ENCODE peak calls at places on chromosomes 12 and 14, in six cellular contexts. V is small intestine, P is GM23248, H is esophagus squamous epithelium, E is DND-41, W is neural progenitor cell. X is an unnamed sample. For H3K4me1, the result is how much of the 10 kb centered on the place peaks cover.

GRCh38 chr14:52960627-52961026 is 9.8 kb upstream of the FERMT2 start:
- DNase-seq in V (no peak), P (no peak), H (no peak), E (no peak), W (peak), X (peak)

GRCh38 chr12:98582093-98582492 is 11.4 kb upstream of the SLC25A3 start:
- DNase-seq in V (no peak), P (peak), H (no peak), E (no peak), W (no peak), X (no peak)

GRCh38 chr14:46197856-46198255 is 453.7 kb downstream of the RPL10L start:
- DNase-seq in V (no peak), P (peak), H (no peak), E (no peak), W (no peak), X (no peak)

GRCh38 chr14:71013551-71014192 is 106.4 kb downstream of the PCNX1 start:
- DNase-seq in V (no peak), P (peak), H (no peak), E (no peak), W (no peak), X (no peak)

GRCh38 chr12:6030081-6030480 is 85.0 kb upstream of the ANO2 start:
- DNase-seq in V (no peak), P (no peak), H (no peak), E (no peak), W (no peak), X (no peak)

GRCh38 chr14:73452341-73453191 is 5.8 kb downstream of the NUMB start:
- DNase-seq in V (no peak), P (peak), H (no peak), E (no peak), W (no peak), X (no peak)

GRCh38 chr14:38290601-38291190 is 34.8 kb upstream of the CLEC14A start:
- DNase-seq in V (peak), P (peak), H (no peak), E (no peak), W (no peak), X (no peak)

GRCh38 chr12:43063642-43064041 is 474.1 kb upstream of the PRICKLE1 start:
- DNase-seq in V (no peak), P (peak), H (no peak), E (no peak), W (no peak), X (no peak)

GRCh38 chr12:116456683-116457082 is 102.5 kb upstream of the MAP1LC3B2 start:
- DNase-seq in V (no peak), P (peak), H (no peak), E (no peak), W (no peak), X (no peak)

GRCh38 chr14:28298156-28298555 is 468.4 kb upstream of the FOXG1 start:
- DNase-seq in V (no peak), P (no peak), H (no peak), E (no peak), W (no peak), X (no peak)

GRCh38 chr12:48764521-48764920 is 24.4 kb downstream of the ADCY6 start:
- DNase-seq in V (peak), P (no peak), H (no peak), E (no peak), W (no peak), X (no peak)

GRCh38 chr12:49359671-49360070 is 7.6 kb upstream of the SPATS2 start:
- DNase-seq in V (no peak), P (peak), H (no peak), E (no peak), W (no peak), X (no peak)

GRCh38 chr12:88334271-88334670 is 192.2 kb downstream of the TMTC3 start:
- DNase-seq in V (no peak), P (peak), H (no peak), E (no peak), W (peak), X (peak)

GRCh38 chr14:20499108-20499507 is 6.2 kb upstream of the RNASE10 start:
- DNase-seq in V (no peak), P (no peak), H (no peak), E (no peak), W (no peak), X (no peak)

GRCh38 chr14:29649170-29649569 is 278.5 kb downstream of the PRKD1 start:
- DNase-seq in V (no peak), P (no peak), H (no peak), E (no peak), W (no peak), X (no peak)

GRCh38 chr12:89756638-89757321 is 48.1 kb upstream of the ATP2B1 start:
- DNase-seq in V (peak), P (peak), H (no peak), E (no peak), W (no peak), X (no peak)

GRCh38 chr14:32010561-32011188 is 66.4 kb upstream of the ARHGAP5 start:
- DNase-seq in V (no peak), P (peak), H (no peak), E (no peak), W (no peak), X (peak)

GRCh38 chr12:57735198-57735855 is 3.2 kb downstream of the AGAP2 start:
- DNase-seq in V (no peak), P (peak), H (no peak), E (no peak), W (peak), X (peak)

GRCh38 chr12:91877461-91878230 is 268.0 kb downstream of the BTG1 start:
- DNase-seq in V (peak), P (no peak), H (no peak), E (no peak), W (no peak), X (no peak)

GRCh38 chr14:36690301-36691020 is 28.8 kb downstream of the PAX9 start:
- DNase-seq in V (no peak), P (peak), H (no peak), E (no peak), W (no peak), X (no peak)

DNA sequence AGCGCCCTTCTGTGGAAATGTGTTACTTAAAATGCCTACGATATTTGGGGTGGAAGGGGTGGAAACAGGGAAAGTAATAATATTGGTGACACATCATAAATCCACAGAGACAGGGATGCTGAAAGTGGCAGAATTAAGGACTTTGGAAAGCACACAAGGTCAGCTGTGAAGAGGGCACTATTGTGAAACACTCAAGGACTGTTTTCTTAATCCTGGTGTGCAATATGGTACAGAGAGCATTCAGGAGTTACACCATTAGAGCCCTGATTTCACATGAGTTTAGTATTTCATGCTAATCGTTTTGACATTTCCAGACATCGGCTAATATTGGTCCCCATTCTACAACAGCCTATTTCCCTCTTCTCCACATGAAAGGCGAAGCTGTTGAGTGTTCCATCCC is 219.2 kb downstream of the MSRB3 start:
- DNase-seq in V (no peak), P (no peak), H (no peak), E (no peak), W (no peak), X (no peak)
- H3K4me1 ChIP-seq in V (under half), P (under half), H (under half), E (under half), W (under half), X (half or more)

GRCh38 chr14:92106095-92106937 is at the start of gene ATXN3:
- DNase-seq in V (peak), P (peak), H (peak), E (peak), W (peak), X (peak)
- H3K4me1 ChIP-seq in V (under half), P (under half), H (under half), E (under half), W (under half), X (under half)

GRCh38 chr12:53065975-53066593 is 13.1 kb downstream of the SPRYD3 start:
- DNase-seq in V (peak), P (peak), H (no peak), E (peak), W (peak), X (peak)

GRCh38 chr12:53067993-53068770 is 11.0 kb downstream of the SPRYD3 start:
- DNase-seq in V (no peak), P (no peak), H (no peak), E (no peak), W (no peak), X (no peak)

GRCh38 chr12:53068811-53069585 is 10.2 kb downstream of the SPRYD3 start:
- DNase-seq in V (no peak), P (no peak), H (no peak), E (no peak), W (no peak), X (no peak)

GRCh38 chr12:53066594-53066978 is 12.6 kb downstream of the SPRYD3 start:
- DNase-seq in V (no peak), P (no peak), H (no peak), E (no peak), W (no peak), X (no peak)

DNA sequence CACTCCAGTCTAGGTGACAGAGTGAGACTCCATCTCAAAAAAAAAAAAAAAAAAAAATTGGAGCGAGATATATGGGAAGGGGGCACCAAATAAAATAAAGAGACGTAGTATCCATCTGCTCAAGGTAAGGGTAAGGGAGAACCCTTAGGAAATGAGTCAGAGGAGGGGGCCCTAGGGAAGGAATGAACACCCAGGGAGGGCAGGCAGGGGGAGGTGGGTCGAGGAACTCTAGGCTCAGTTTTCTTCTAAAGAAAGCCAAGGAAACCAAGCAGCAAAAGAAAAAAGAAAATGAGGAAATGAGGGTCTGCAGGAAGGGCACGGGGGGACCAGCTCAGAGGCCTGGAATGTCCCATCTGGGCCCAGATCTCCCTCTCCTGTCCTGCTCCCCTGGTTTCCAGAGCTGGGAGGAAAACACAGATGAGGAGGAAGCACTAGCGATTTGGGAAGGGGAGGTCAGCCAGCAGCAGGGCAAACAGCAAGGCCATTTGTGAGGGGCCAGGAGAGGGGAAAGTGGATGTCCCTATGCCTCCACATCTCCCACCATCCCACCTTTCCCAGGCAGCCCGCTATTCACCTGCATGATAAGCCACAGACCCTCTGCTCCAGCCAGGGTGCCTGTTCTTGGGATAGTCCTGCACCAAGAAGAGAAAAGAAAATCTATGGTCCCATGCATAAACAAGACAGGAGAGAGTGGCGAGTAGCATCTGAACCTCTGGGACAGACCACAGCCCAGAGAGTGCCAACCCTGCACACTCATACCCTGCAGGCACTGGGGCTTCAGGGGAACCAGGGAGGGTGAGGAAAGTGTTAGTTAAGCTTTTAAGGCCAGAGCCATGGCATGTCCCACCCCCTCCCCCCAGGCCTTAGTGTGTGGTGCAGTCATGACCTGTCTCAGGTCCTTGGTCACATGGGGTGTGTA is 11.9 kb downstream of the SPRYD3 start:
- DNase-seq in V (no peak), P (peak), H (no peak), E (no peak), W (no peak), X (no peak)
- H3K4me1 ChIP-seq in V (under half), P (under half), H (under half), E (under half), W (under half), X (under half)

DNA sequence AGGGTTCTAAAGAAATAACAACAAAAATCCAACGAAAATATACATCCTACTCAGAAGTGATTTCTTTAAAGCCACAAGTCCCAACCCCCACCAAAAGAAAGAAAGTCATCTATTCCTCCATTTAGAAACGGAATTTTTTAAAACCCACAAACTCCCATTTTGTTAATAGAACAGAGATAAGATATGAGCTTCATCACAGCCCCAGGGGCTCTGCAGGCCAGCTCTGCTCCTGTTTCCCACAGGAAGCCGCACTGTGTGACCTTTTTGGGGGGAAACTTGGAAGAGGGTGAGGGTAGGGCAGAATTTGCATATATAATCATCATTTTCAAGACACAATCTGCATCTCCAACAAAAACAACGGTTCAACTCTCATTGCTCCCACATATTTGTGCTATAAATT is 2.8 kb downstream of the FBXL14 start:
- DNase-seq in V (no peak), P (peak), H (no peak), E (no peak), W (no peak), X (peak)
- H3K4me1 ChIP-seq in V (under half), P (half or more), H (under half), E (half or more), W (under half), X (under half)

DNA sequence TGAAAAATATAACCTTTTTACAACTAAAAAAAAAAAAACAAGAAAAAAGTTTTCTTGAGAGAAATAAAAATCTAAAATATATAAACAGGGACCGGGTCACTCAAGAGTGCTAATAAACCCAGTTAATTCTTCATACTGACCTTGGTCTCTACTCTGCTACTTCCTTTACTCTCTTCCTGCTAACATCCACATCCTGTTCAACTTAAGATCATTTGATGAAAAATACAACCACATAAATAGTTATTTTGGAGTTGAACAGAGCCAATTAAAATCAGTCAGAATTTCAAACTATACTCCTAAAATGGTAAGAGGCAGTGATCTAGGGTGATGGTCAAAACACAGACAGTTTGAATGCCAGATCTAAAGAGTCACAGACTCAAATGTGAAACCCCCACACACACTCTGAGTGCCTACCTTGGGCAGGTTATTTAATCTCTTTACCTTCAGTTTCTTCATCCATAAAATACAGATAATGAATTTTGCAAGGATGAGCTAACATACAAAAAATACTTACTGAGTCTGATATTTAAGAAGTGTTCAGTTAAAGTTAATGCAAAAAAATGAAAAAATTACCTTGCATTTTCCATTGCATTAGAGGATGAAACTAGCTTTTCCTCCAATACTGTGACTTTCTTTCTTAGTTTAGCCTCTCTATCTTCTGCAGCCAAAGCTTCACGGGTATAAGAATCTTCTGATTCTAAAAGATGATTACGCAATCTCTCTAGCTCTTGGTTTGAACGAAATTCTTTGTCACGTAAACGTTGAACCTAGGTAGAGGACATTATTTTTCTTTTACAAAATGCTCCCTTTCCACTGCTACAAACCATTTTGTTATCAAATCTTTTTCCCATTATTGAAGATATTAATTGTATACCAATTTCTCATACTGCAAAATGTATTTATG is 40.9 kb downstream of the TRIP11 start:
- DNase-seq in V (no peak), P (peak), H (no peak), E (no peak), W (no peak), X (no peak)
- H3K4me1 ChIP-seq in V (under half), P (under half), H (under half), E (under half), W (under half), X (under half)

DNA sequence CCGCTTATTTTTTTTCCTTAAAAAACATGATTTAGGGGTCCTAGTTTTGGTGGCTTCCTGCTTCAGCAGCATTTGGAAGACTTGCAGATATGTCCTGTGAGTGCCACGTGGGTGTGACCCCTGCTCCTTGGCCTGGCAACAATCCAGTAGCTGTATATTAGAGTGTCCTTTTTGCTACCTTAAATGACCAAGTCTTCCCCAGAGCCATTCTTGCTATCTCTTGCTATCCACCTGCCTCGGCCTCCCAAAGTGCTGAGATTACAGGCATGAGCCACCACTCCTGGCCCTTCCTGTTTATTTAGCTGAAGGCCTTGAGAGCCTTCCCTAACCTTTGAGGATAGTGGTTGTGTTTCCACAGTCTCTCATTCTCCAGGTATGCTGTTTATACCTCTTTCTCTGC is 17.0 kb downstream of the TPCN1 start:
- DNase-seq in V (peak), P (no peak), H (no peak), E (no peak), W (no peak), X (no peak)
- H3K4me1 ChIP-seq in V (under half), P (under half), H (under half), E (under half), W (under half), X (under half)

GRCh38 chr14:95497561-95498011 is 18.9 kb downstream of the SYNE3 start:
- DNase-seq in V (no peak), P (no peak), H (no peak), E (no peak), W (no peak), X (peak)

GRCh38 chr14:95500201-95500681 is 16.2 kb downstream of the SYNE3 start:
- DNase-seq in V (peak), P (no peak), H (no peak), E (no peak), W (no peak), X (no peak)

GRCh38 chr14:95498622-95499353 is 17.7 kb downstream of the SYNE3 start:
- DNase-seq in V (peak), P (no peak), H (no peak), E (no peak), W (no peak), X (peak)

GRCh38 chr14:95500772-95501401 is 15.6 kb downstream of the SYNE3 start:
- DNase-seq in V (peak), P (peak), H (no peak), E (no peak), W (no peak), X (no peak)

DNA sequence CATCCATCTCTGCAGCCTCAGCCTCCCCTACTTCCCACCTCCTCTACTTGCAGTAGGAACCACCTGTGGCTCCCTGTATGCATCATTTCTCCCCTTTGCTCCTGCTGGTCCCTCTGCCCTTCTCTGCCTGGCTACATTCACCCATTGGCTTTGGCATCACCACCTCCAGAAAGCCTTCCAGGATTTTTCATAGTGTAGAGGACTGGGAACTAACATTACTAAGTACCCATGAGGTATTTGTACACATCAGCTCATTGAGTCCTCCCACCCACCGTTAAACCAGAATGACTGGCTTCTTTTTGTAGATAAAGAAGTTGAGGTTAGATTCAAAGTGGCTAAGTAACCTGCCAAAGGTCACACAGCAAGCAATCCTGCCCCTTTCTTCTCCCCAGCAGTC is 17.1 kb downstream of the SYNE3 start:
- DNase-seq in V (no peak), P (no peak), H (no peak), E (no peak), W (no peak), X (no peak)
- H3K4me1 ChIP-seq in V (under half), P (under half), H (under half), E (under half), W (under half), X (half or more)

GRCh38 chr12:52149182-52149641 is 42.6 kb downstream of the KRT80 start:
- DNase-seq in V (peak), P (no peak), H (no peak), E (no peak), W (no peak), X (no peak)
- H3K4me1 ChIP-seq in V (under half), P (under half), H (half or more), E (under half), W (under half), X (under half)

GRCh38 chr12:8949525-8950286 is at the start of gene M6PR:
- DNase-seq in V (peak), P (peak), H (peak), E (peak), W (peak), X (peak)

GRCh38 chr12:8948711-8949524 is 527 bp downstream of the M6PR start:
- DNase-seq in V (peak), P (peak), H (no peak), E (peak), W (peak), X (peak)

GRCh38 chr12:8943565-8944186 is 5.8 kb downstream of the M6PR start:
- DNase-seq in V (no peak), P (no peak), H (no peak), E (no peak), W (no peak), X (no peak)

GRCh38 chr12:8947737-8948136 is 1.7 kb downstream of the M6PR start:
- DNase-seq in V (no peak), P (peak), H (no peak), E (no peak), W (no peak), X (no peak)

GRCh38 chr12:8946733-8947132 is 2.7 kb downstream of the M6PR start:
- DNase-seq in V (no peak), P (no peak), H (no peak), E (no peak), W (no peak), X (no peak)
- H3K4me1 ChIP-seq in V (under half), P (under half), H (under half), E (under half), W (under half), X (under half)

X was measured in SJCRH30.